ENCODE peak calls at places on chromosomes 11 and 22, in eight cellular contexts. A is cardiac fibroblast, U is prostate gland, K is thoracic aorta, E is HL-60, O is neural progenitor cell, P is AG04450, W is neural crest cell. N is an unnamed sample.

GRCh38 chr11:104968856-104969776 is 742 bp upstream of the CASP4 start:
- DNase-seq in A (peak), U (peak), K (peak), E (no peak), O (peak), P (no peak), W (no peak), N (no peak)

GRCh38 chr11:125587480-125587879 is 5.2 kb upstream of the STT3A start:
- DNase-seq in A (no peak), U (no peak), K (no peak), E (no peak), O (no peak), P (no peak), W (no peak), N (no peak)

GRCh38 chr11:117187428-117187798 is 8.9 kb downstream of the SIDT2 start:
- DNase-seq in A (no peak), U (no peak), K (no peak), E (no peak), O (no peak), P (no peak), W (no peak), N (no peak)

GRCh38 chr11:44742470-44742869 is 15.7 kb downstream of the TSPAN18 start:
- DNase-seq in A (no peak), U (no peak), K (no peak), E (no peak), O (no peak), P (no peak), W (no peak), N (no peak)

GRCh38 chr11:102853055-102853454 is 9.6 kb upstream of the MMP3 start:
- DNase-seq in A (no peak), U (no peak), K (no peak), E (no peak), O (no peak), P (no peak), W (no peak), N (no peak)

GRCh38 chr22:36385491-36386350 is 2.0 kb downstream of the MYH9 start:
- DNase-seq in A (peak), U (peak), K (peak), E (no peak), O (peak), P (no peak), W (no peak), N (no peak)

GRCh38 chr11:28529540-28530410 is 421.6 kb downstream of the METTL15 start:
- DNase-seq in A (peak), U (peak), K (no peak), E (peak), O (peak), P (peak), W (no peak), N (no peak)

GRCh38 chr11:47152953-47153950 is 23.4 kb downstream of the ARFGAP2 start:
- DNase-seq in A (peak), U (peak), K (no peak), E (peak), O (peak), P (peak), W (peak), N (peak)

GRCh38 chr22:48422900-48423480 is 1404.7 kb downstream of the BRD1 start:
- DNase-seq in A (no peak), U (no peak), K (no peak), E (no peak), O (no peak), P (no peak), W (no peak), N (no peak)

GRCh38 chr11:46671958-46672315 is 28.5 kb downstream of the ARHGAP1 start:
- DNase-seq in A (no peak), U (no peak), K (no peak), E (no peak), O (no peak), P (no peak), W (no peak), N (no peak)

DNA sequence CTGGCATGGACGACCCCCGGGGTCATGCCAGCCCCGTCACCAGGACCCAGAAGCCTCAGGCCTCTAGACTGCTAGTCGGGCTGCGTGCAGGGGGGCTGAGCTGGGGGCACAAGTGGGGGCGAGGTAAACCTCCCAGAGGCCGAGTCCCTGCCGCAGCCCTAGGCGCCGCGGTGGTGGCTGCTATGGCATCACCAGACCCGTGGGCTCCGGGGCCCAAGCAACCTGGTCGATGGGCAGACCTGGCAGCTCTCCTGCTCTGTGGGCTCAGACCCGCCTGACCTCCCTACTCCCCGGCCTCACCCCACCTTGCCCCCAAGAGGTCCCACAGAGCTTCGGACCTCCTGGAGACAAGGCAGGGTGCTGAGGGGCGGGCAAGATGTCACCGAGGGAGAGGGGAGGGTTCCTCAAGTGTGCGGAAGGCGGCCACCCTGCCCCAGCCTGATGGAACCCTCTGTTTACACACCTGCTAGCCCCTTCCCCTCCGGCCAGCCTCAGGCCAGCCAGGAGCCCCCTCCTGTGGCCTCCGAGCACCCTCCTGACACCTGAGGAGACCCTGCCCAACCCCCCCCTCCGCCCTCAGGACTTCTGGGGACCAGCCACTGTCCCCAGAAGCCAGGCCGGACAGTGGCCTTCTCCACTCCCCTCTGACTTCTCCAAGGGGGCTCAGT is 9.4 kb downstream of the IGF2 start:
- DNase-seq in A (no peak), U (no peak), K (no peak), E (no peak), O (no peak), P (no peak), W (no peak), N (no peak)
- TF ChIP-seq CTCF in A (no peak), U (no peak), K (no peak), E (no peak), O (no peak), P (no peak), W (no peak), N (no peak)

DNA sequence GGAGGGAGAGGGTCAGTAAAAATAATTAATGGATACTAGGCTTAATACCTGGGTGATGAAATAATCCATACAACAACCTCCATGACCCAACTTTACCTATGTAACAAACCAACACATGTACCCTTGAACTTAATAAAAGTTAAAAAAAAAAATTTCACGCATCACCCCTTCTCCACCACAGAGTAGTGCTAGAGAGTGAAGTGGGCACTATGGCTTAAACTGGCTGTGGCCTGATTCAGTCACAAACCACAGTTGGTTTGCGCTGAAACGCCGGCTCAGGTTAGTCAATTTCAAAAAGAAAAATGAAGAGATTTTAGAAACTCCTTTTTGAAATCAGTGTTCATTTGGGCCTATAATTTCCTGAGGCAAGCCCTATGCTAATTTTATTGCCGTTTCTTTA is 144.3 kb downstream of the TRPC6 start:
- DNase-seq in A (no peak), U (no peak), K (no peak), E (no peak), O (no peak), P (no peak), W (no peak), N (no peak)
- TF ChIP-seq CTCF in A (peak), U (no peak), K (no peak), E (no peak), O (peak), P (no peak), W (no peak), N (no peak)

GRCh38 chr11:132941024-132941646 is 591.2 kb downstream of the OPCML start:
- DNase-seq in A (peak), U (no peak), K (no peak), E (no peak), O (peak), P (peak), W (peak), N (no peak)

GRCh38 chr11:132943737-132944556 is 588.4 kb downstream of the OPCML start:
- DNase-seq in A (peak), U (no peak), K (no peak), E (no peak), O (peak), P (no peak), W (peak), N (no peak)

GRCh38 chr11:132943325-132943736 is 589.0 kb downstream of the OPCML start:
- DNase-seq in A (peak), U (no peak), K (no peak), E (no peak), O (no peak), P (no peak), W (peak), N (no peak)

GRCh38 chr11:132941761-132942160 is 590.5 kb downstream of the OPCML start:
- DNase-seq in A (no peak), U (no peak), K (no peak), E (no peak), O (no peak), P (no peak), W (no peak), N (no peak)

DNA sequence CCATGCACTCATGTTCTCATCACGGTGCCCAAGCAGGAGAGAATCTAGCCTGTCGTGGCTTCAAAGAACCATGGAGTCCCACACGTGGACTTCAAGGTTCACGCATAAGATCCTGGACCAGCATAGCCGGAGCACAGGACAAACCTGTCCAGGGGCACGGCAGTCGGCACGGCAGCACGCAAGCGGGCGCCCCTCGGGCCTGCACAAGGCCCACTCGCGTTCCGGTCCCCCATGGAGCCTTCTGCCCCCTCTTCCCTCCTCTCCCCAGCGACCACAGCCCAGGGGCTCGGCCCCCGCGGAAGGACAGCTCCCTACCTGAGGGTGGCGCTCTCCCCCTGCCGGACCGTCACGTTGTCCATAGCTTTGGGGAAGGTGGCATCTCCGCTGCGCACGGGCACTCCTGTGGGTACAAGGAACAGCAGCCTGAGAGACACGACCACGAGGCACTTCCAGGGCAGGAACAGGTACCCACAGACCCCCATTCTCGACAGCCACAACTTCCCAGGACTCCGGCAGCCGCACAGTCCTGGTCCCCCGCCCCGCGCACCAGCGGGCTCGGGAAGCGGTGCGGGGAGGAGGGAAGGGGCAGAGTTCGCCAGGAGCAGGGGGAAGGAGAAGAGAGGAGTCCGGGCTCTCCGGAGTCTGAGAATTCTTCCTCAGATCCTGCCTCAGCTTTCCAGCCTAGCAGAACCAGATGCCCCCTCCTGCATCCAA is 589.5 kb downstream of the OPCML start:
- DNase-seq in A (no peak), U (no peak), K (no peak), E (no peak), O (peak), P (no peak), W (peak), N (no peak)
- TF ChIP-seq CTCF in A (no peak), U (no peak), K (no peak), E (no peak), O (peak), P (peak), W (peak), N (no peak)

GRCh38 chr22:38314140-38314991 is 2.9 kb downstream of the CSNK1E start:
- DNase-seq in A (peak), U (no peak), K (no peak), E (no peak), O (peak), P (no peak), W (no peak), N (no peak)
- TF ChIP-seq CTCF in A (peak), U (no peak), K (no peak), E (no peak), O (no peak), P (no peak), W (no peak), N (no peak)

GRCh38 chr11:34226210-34226609 is 120.8 kb downstream of the NAT10 start:
- DNase-seq in A (no peak), U (no peak), K (no peak), E (no peak), O (no peak), P (no peak), W (no peak), N (no peak)
- TF ChIP-seq CTCF in A (no peak), U (no peak), K (no peak), E (no peak), O (no peak), P (no peak), W (no peak), N (no peak)

GRCh38 chr22:27370987-27371386 is 430.6 kb downstream of the MN1 start:
- DNase-seq in A (no peak), U (no peak), K (no peak), E (no peak), O (no peak), P (no peak), W (no peak), N (no peak)

GRCh38 chr22:27372364-27372763 is 429.2 kb downstream of the MN1 start:
- DNase-seq in A (no peak), U (no peak), K (no peak), E (no peak), O (no peak), P (no peak), W (no peak), N (no peak)

GRCh38 chr22:27377501-27377900 is 424.1 kb downstream of the MN1 start:
- DNase-seq in A (no peak), U (no peak), K (no peak), E (no peak), O (no peak), P (no peak), W (no peak), N (peak)

GRCh38 chr22:27370281-27370680 is 431.3 kb downstream of the MN1 start:
- DNase-seq in A (peak), U (no peak), K (no peak), E (peak), O (no peak), P (no peak), W (no peak), N (no peak)

GRCh38 chr22:27372969-27373670 is 428.4 kb downstream of the MN1 start:
- DNase-seq in A (no peak), U (peak), K (no peak), E (no peak), O (peak), P (no peak), W (peak), N (peak)
- TF ChIP-seq CTCF in A (no peak), U (no peak), K (no peak), E (no peak), O (peak), P (no peak), W (peak), N (no peak)

N was measured in LNCaP clone FGC.